ENCODE peak calls at places on chromosome 7, in six cellular contexts. S is thyroid gland, P is tibial artery, W is HCT116, N is sigmoid colon, Y is neural progenitor cell. M is an unnamed sample.

GRCh38 chr7:11193131-11193867 is 219.6 kb downstream of the PHF14 start:
- DNase-seq in S (peak; percentile 67), P (no peak), W (no peak), N (no peak), Y (peak; percentile 64), M (no peak)

GRCh38 chr7:106841896-106842390 is 23.1 kb upstream of the PIK3CG start:
- DNase-seq in S (no peak), P (no peak), W (no peak), N (no peak), Y (peak; percentile 33), M (no peak)

GRCh38 chr7:71220210-71220695 is 88.3 kb downstream of the GALNT17 start:
- DNase-seq in S (peak; percentile 58), P (peak; percentile 71), W (no peak), N (no peak), Y (no peak), M (no peak)

GRCh38 chr7:19538036-19538435 is 170.8 kb downstream of the POLR1F start:
- DNase-seq in S (no peak), P (no peak), W (no peak), N (no peak), Y (peak; percentile 6), M (no peak)

GRCh38 chr7:26868841-26869505 is 4.6 kb upstream of the SKAP2 start:
- DNase-seq in S (no peak), P (no peak), W (peak; percentile 43), N (no peak), Y (no peak), M (no peak)

GRCh38 chr7:19209297-19209696 is 64.1 kb upstream of the FERD3L start:
- DNase-seq in S (no peak), P (no peak), W (no peak), N (no peak), Y (no peak), M (no peak)

GRCh38 chr7:29622335-29623265 is 59.0 kb downstream of the PRR15 start:
- DNase-seq in S (no peak), P (no peak), W (peak; percentile 83), N (no peak), Y (no peak), M (peak; percentile 63)

GRCh38 chr7:105339404-105340316 is 49.1 kb downstream of the SRPK2 start:
- DNase-seq in S (peak; percentile 18), P (no peak), W (no peak), N (no peak), Y (no peak), M (no peak)

GRCh38 chr7:110007316-110007910 is 1083.5 kb upstream of the LRRN3 start:
- DNase-seq in S (no peak), P (no peak), W (no peak), N (no peak), Y (no peak), M (no peak)

GRCh38 chr7:100489824-100490223 is 6.1 kb downstream of the NYAP1 start:
- DNase-seq in S (no peak), P (no peak), W (no peak), N (no peak), Y (peak; percentile 100), M (peak; percentile 94)

GRCh38 chr7:83150310-83150709 is 12.4 kb downstream of the PCLO start:
- DNase-seq in S (no peak), P (no peak), W (no peak), N (no peak), Y (no peak), M (no peak)

GRCh38 chr7:51182767-51183166 is 133.8 kb downstream of the COBL start:
- DNase-seq in S (peak; percentile 63), P (no peak), W (no peak), N (no peak), Y (no peak), M (no peak)

GRCh38 chr7:65381742-65382141 is 8.1 kb downstream of the ZNF92 start:
- DNase-seq in S (no peak), P (no peak), W (no peak), N (no peak), Y (no peak), M (no peak)

GRCh38 chr7:46853451-46853850 is 728.5 kb downstream of the TNS3 start:
- DNase-seq in S (no peak), P (no peak), W (no peak), N (no peak), Y (no peak), M (no peak)

GRCh38 chr7:32611201-32611691 is 116.0 kb downstream of the AVL9 start:
- DNase-seq in S (peak; percentile 24), P (no peak), W (no peak), N (no peak), Y (no peak), M (no peak)

GRCh38 chr7:139403601-139404000 is 43.9 kb downstream of the LUC7L2 start:
- DNase-seq in S (peak; percentile 91), P (no peak), W (no peak), N (no peak), Y (no peak), M (no peak)

GRCh38 chr7:105853931-105854419 is 22.4 kb downstream of the ATXN7L1 start:
- DNase-seq in S (no peak), P (no peak), W (no peak), N (peak; percentile 79), Y (peak; percentile 45), M (no peak)

GRCh38 chr7:103821105-103821504 is 168.4 kb downstream of the RELN start:
- DNase-seq in S (no peak), P (no peak), W (no peak), N (no peak), Y (no peak), M (no peak)

GRCh38 chr7:155820788-155821187 is 8.5 kb upstream of the SHH start:
- DNase-seq in S (no peak), P (no peak), W (no peak), N (no peak), Y (no peak), M (no peak)

GRCh38 chr7:45709168-45710034 is 135.2 kb downstream of the ADCY1 start:
- DNase-seq in S (no peak), P (peak; percentile 51), W (no peak), N (peak; percentile 78), Y (no peak), M (no peak)

GRCh38 chr7:30927559-30927958 is 15.9 kb downstream of the AQP1 start:
- DNase-seq in S (no peak), P (peak; percentile 28), W (no peak), N (peak; percentile 44), Y (no peak), M (no peak)

GRCh38 chr7:77442631-77443420 is 26.7 kb upstream of the GSAP start:
- DNase-seq in S (no peak), P (no peak), W (no peak), N (no peak), Y (no peak), M (no peak)

GRCh38 chr7:46153951-46154787 is 233.1 kb upstream of the IGFBP3 start:
- DNase-seq in S (no peak), P (no peak), W (no peak), N (no peak), Y (no peak), M (no peak)

GRCh38 chr7:131897790-131898165 is 341.4 kb upstream of the PODXL start:
- DNase-seq in S (no peak), P (no peak), W (no peak), N (no peak), Y (no peak), M (no peak)

GRCh38 chr7:158348446-158348845 is 239.2 kb downstream of the PTPRN2 start:
- DNase-seq in S (no peak), P (peak; percentile 7), W (no peak), N (peak; percentile 12), Y (no peak), M (no peak)
- H3K9me3 ChIP-seq in S (no peaks in the 10 kb centered on the region), P (no peaks in the 10 kb centered on the region), W (no peaks in the 10 kb centered on the region), N (no peaks in the 10 kb centered on the region), Y (no peaks in the 10 kb centered on the region), M (peaks cover 73% of the 10 kb centered on the region)

DNA sequence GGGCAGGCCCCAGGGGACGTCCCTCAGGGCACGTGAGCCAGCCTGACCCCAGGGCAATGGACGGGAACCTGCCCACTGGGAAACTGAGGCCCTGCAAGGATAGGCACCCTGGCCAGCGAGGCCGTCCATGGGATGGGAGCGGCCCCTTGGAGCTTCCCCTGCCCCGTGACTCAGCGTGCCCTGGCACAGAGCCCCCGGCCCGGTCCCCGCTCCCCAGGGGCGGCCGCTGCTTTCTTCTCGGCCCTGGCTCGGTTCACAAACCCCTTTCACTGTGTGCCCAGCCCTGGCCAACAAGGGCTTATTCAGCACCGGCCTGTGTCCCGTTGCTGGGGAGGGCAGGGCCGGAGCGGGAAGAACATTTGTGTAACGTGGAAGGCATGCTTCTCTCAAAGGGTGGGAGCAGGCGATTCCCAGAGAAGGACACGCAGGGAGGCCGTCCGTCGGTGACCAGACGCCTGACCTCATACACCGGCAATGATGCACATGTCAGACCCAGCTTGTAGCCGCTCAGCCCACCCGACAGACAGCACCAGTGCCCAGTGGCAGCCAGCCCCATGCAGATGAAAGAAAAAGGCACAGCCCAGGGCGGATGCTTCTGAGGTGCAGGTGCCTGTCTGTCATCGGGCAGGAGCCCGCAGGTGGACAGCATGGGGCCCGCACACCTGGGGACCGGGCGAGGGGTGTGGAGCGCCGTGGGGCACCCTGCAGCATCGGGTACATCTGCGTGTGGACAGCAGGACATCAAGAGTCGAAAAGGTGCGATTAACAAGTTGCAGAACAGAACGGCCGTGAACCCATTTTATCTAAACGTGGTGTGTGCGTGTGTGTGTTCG is 94.5 kb downstream of the PDGFA start:
- DNase-seq in S (no peak), P (peak; percentile 89), W (no peak), N (peak; percentile 80), Y (no peak), M (no peak)
- H3K4me3 ChIP-seq in S (no peak overlapping the region), P (no peak overlapping the region), W (no peak overlapping the region), N (no peak overlapping the region), Y (no peak overlapping the region), M (no peak overlapping the region)

GRCh38 chr7:142642316-142642715 is 107.0 kb upstream of the PRSS1 start:
- DNase-seq in S (no peak), P (no peak), W (no peak), N (no peak), Y (no peak), M (no peak)
- H3K27me3 ChIP-seq in S (no peaks in the 10 kb centered on the region), P (no peaks in the 10 kb centered on the region), W (peaks cover 75% of the 10 kb centered on the region), N (peaks cover 15% of the 10 kb centered on the region), Y (no peaks in the 10 kb centered on the region), M (peaks cover 2% of the 10 kb centered on the region)

GRCh38 chr7:158124671-158125079 is 462.9 kb downstream of the PTPRN2 start:
- DNase-seq in S (no peak), P (peak; percentile 53), W (no peak), N (peak; percentile 50), Y (no peak), M (no peak)

GRCh38 chr7:158126661-158127060 is 461.0 kb downstream of the PTPRN2 start:
- DNase-seq in S (no peak), P (peak; percentile 38), W (no peak), N (peak; percentile 40), Y (no peak), M (no peak)

GRCh38 chr7:158127241-158127640 is 460.4 kb downstream of the PTPRN2 start:
- DNase-seq in S (no peak), P (peak; percentile 46), W (no peak), N (peak; percentile 42), Y (no peak), M (no peak)

GRCh38 chr7:158125091-158125490 is 462.5 kb downstream of the PTPRN2 start:
- DNase-seq in S (no peak), P (peak; percentile 31), W (no peak), N (peak; percentile 57), Y (no peak), M (no peak)

DNA sequence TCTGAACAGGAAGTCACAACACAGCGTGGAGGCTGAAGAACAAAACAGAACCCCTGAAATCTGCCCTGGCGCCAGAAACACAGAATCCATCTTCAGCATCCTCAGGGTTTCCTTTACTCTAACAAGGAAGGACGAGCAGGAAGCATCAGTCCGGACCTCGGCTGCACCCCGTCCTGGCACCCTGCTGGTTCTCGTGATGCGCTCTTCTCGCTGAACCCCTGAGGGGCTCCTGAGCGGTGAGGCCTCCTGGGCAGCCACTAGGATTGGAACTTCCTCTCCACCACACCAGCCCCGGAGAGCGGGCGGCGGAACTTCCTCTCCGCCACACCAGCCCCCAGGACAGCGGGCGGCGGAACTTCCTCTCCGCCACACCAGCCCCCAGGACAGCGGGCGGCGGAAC is 461.9 kb downstream of the PTPRN2 start:
- DNase-seq in S (no peak), P (peak; percentile 34), W (no peak), N (peak; percentile 44), Y (no peak), M (no peak)
- H3K9me3 ChIP-seq in S (no peaks in the 10 kb centered on the region), P (no peaks in the 10 kb centered on the region), W (peaks cover 11% of the 10 kb centered on the region), N (peaks cover 3% of the 10 kb centered on the region), Y (no peaks in the 10 kb centered on the region), M (peaks cover 85% of the 10 kb centered on the region)